ENCODE peak calls at places on chromosome 16, in eight cellular contexts. T is uterus, Q is BE2C, H is aorta, P is brain microvascular endothelial cell, U is dorsolateral prefrontal cortex, L is BJ, W is tibial nerve. F is an unnamed sample.

GRCh38 chr16:2697401-2697948 is 15.2 kb downstream of the KCTD5 start:
- DNase-seq in L (no peak), P (no peak), H (no peak), T (no peak), U (no peak), Q (no peak), W (no peak), F (no peak)

GRCh38 chr16:50422926-50423325 is 54.1 kb upstream of the BRD7 start:
- DNase-seq in T (no peak), Q (no peak), H (no peak), W (no peak), U (no peak), L (no peak), P (no peak), F (no peak)

GRCh38 chr16:85757341-85757822 is 6.5 kb upstream of the C16orf74 start:
- DNase-seq in Q (no peak), H (no peak), U (no peak), L (peak; percentile 23), T (no peak), P (peak; percentile 51), W (no peak), F (peak; percentile 25)

GRCh38 chr16:2835638-2836493 is 5.8 kb downstream of the ZG16B start:
- DNase-seq in U (peak; percentile 59), Q (no peak), W (no peak), T (no peak), H (peak; percentile 73), P (peak; percentile 90), L (peak; percentile 98), F (peak; percentile 65)

GRCh38 chr16:1781758-1782407 is 488 bp downstream of the SPSB3 start:
- DNase-seq in Q (peak; percentile 34), L (no peak), U (no peak), H (no peak), T (peak; percentile 33), W (no peak), P (no peak), F (no peak)

GRCh38 chr16:70018254-70018653 is 67.1 kb downstream of the CLEC18A start:
- DNase-seq in Q (peak; percentile 56), P (peak; percentile 34), H (no peak), T (no peak), U (peak; percentile 16), L (no peak), W (no peak), F (no peak)

GRCh38 chr16:67430504-67431076 is 331 bp upstream of the HSD11B2 start:
- DNase-seq in L (no peak), H (no peak), P (no peak), T (peak; percentile 60), W (no peak), U (no peak), Q (peak; percentile 52), F (no peak)

GRCh38 chr16:4214215-4214621 is 27.7 kb downstream of the SRL start:
- DNase-seq in P (peak; percentile 79), U (no peak), Q (no peak), W (no peak), T (peak; percentile 51), H (no peak), L (peak; percentile 62), F (peak; percentile 67)

GRCh38 chr16:85789773-85790172 is 9.6 kb downstream of the EMC8 start:
- DNase-seq in T (no peak), U (no peak), W (no peak), P (no peak), Q (no peak), H (no peak), L (no peak), F (no peak)

GRCh38 chr16:35552763-35553162 is 2093.4 kb downstream of the TP53TG3F start:
- DNase-seq in T (no peak), L (no peak), U (no peak), H (no peak), W (no peak), P (no peak), Q (no peak), F (no peak)

GRCh38 chr16:19524866-19525723 is 1.4 kb downstream of the CCP110 start:
- DNase-seq in W (no peak), Q (no peak), L (no peak), H (no peak), P (no peak), T (no peak), U (no peak), F (no peak)

GRCh38 chr16:83051451-83051850 is 424.7 kb downstream of the CDH13 start:
- DNase-seq in W (no peak), Q (no peak), L (no peak), T (no peak), U (no peak), H (no peak), P (no peak), F (no peak)

GRCh38 chr16:81647527-81647926 is 131.6 kb upstream of the PLCG2 start:
- DNase-seq in Q (no peak), H (no peak), W (no peak), T (no peak), P (peak; percentile 59), L (no peak), U (peak; percentile 26), F (no peak)

GRCh38 chr16:2537451-2538379 is at the start of gene PDPK1:
- DNase-seq in P (peak; percentile 85), Q (peak; percentile 96), L (peak; percentile 57), H (peak; percentile 97), U (peak; percentile 93), W (peak; percentile 80), T (peak; percentile 96), F (peak; percentile 85)

GRCh38 chr16:1678500-1679098 is 520 bp downstream of the JPT2 start:
- DNase-seq in Q (peak; percentile 45), L (no peak), U (no peak), P (peak; percentile 16), H (peak; percentile 84), W (peak; percentile 16), T (peak; percentile 31), F (no peak)

GRCh38 chr16:17358846-17359245 is 111.9 kb downstream of the XYLT1 start:
- DNase-seq in Q (no peak), P (no peak), W (no peak), H (no peak), T (no peak), L (no peak), U (no peak), F (no peak)

GRCh38 chr16:69829338-69829737 is 67.2 kb downstream of the WWP2 start:
- DNase-seq in H (no peak), P (no peak), T (no peak), L (no peak), Q (no peak), W (no peak), U (no peak), F (no peak)

GRCh38 chr16:8571061-8571596 is 19.2 kb downstream of the TMEM114 start:
- DNase-seq in H (no peak), W (no peak), U (no peak), Q (no peak), T (no peak), P (peak; percentile 71), L (peak; percentile 14), F (no peak)

GRCh38 chr16:58678716-58679115 is 5.9 kb downstream of the SLC38A7 start:
- DNase-seq in L (no peak), H (peak; percentile 82), T (no peak), Q (no peak), W (no peak), U (peak; percentile 75), P (no peak), F (no peak)

GRCh38 chr16:31063495-31063842 is 10.6 kb downstream of the ZNF668 start:
- DNase-seq in P (no peak), T (no peak), H (no peak), L (no peak), W (no peak), U (no peak), Q (no peak), F (no peak)

GRCh38 chr16:31061813-31062440 is 12.1 kb downstream of the ZNF668 start:
- DNase-seq in T (no peak), P (no peak), W (no peak), U (no peak), Q (no peak), H (no peak), L (no peak), F (no peak)

GRCh38 chr16:31061126-31061812 is 12.8 kb downstream of the ZNF668 start:
- DNase-seq in L (no peak), U (no peak), Q (no peak), P (no peak), H (no peak), W (no peak), T (no peak), F (no peak)

GRCh38 chr16:31064882-31065461 is 9.1 kb downstream of the ZNF668 start:
- DNase-seq in W (peak; percentile 68), H (no peak), Q (peak; percentile 82), L (peak; percentile 90), P (peak; percentile 95), U (no peak), T (peak; percentile 69), F (peak; percentile 94)

GRCh38 chr16:31063843-31064611 is 10.0 kb downstream of the ZNF668 start:
- DNase-seq in W (no peak), U (no peak), Q (no peak), H (no peak), T (no peak), P (no peak), L (no peak), F (no peak)
- H3K4me3 ChIP-seq in W (no peak overlapping the region), U (no peak overlapping the region), Q (no peak overlapping the region), H (no peak overlapping the region), T (no peak overlapping the region), P (no peak overlapping the region), L (no peak overlapping the region), F (no peak overlapping the region)

GRCh38 chr16:14304891-14305459 is 233.9 kb downstream of the MRTFB start:
- DNase-seq in Q (no peak), P (no peak), H (peak; percentile 13), T (no peak), L (no peak), U (no peak), W (no peak), F (no peak)
- H3K4me3 ChIP-seq in Q (no peak overlapping the region), P (no peak overlapping the region), H (no peak overlapping the region), T (no peak overlapping the region), L (no peak overlapping the region), U (peak overlapping the region; percentile 12), W (no peak overlapping the region), F (no peak overlapping the region)

GRCh38 chr16:57619133-57619605 is 9.3 kb upstream of the ADGRG1 start:
- DNase-seq in Q (no peak), L (no peak), T (no peak), U (no peak), P (no peak), W (no peak), H (no peak), F (no peak)
- H3K4me3 ChIP-seq in Q (no peak overlapping the region), L (no peak overlapping the region), T (no peak overlapping the region), U (no peak overlapping the region), P (no peak overlapping the region), W (no peak overlapping the region), H (no peak overlapping the region), F (no peak overlapping the region)

GRCh38 chr16:10938321-10938720 is 3.9 kb downstream of the DEXI start:
- DNase-seq in U (no peak), T (no peak), W (no peak), Q (no peak), H (peak; percentile 57), P (no peak), L (no peak), F (no peak)

GRCh38 chr16:10938844-10939648 is 3.2 kb downstream of the DEXI start:
- DNase-seq in Q (no peak), H (no peak), L (no peak), T (no peak), P (no peak), U (no peak), W (no peak), F (no peak)

GRCh38 chr16:10935491-10935890 is 6.8 kb downstream of the DEXI start:
- DNase-seq in Q (no peak), T (no peak), U (no peak), P (no peak), H (no peak), W (no peak), L (no peak), F (no peak)

GRCh38 chr16:10936585-10936984 is 5.7 kb downstream of the DEXI start:
- DNase-seq in L (no peak), Q (no peak), T (no peak), P (no peak), W (no peak), H (peak; percentile 52), U (no peak), F (no peak)

GRCh38 chr16:10937068-10937859 is 5.0 kb downstream of the DEXI start:
- DNase-seq in Q (no peak), P (no peak), T (no peak), W (no peak), U (no peak), L (no peak), H (peak; percentile 71), F (no peak)
- H3K4me3 ChIP-seq in Q (no peak overlapping the region), P (no peak overlapping the region), T (no peak overlapping the region), W (no peak overlapping the region), U (peak overlapping the region; percentile 25), L (no peak overlapping the region), H (peak overlapping the region; percentile 28), F (no peak overlapping the region)

F was measured in skeletal muscle cell.